ENCODE peak calls at places on chromosomes 7 and 10, in five cellular contexts. M is astrocyte of the spinal cord, K is cardiac muscle cell, T is IMR-90, S is fibroblast of the aortic adventitia. A is an unnamed sample.

GRCh38 chr10:48526371-48526821 is 78.5 kb downstream of the ARHGAP22 start:
- DNase-seq in K (peak), T (peak), S (peak), M (peak), A (peak)

GRCh38 chr10:18005781-18006456 is 54.2 kb downstream of the SLC39A12 start:
- DNase-seq in K (peak), M (peak), S (peak), T (peak), A (peak)

GRCh38 chr7:25093268-25093802 is 31.7 kb downstream of the CYCS start:
- DNase-seq in M (peak), T (peak), K (peak), S (peak), A (peak)

GRCh38 chr10:115355162-115355760 is 262.1 kb downstream of the ATRNL1 start:
- DNase-seq in S (peak), M (peak), T (peak), K (peak), A (peak)

GRCh38 chr10:113026679-113027078 is 76.6 kb downstream of the TCF7L2 start:
- DNase-seq in M (peak), T (peak), S (peak), K (no peak), A (peak)

GRCh38 chr7:139667377-139667776 is 110.4 kb downstream of the HIPK2 start:
- DNase-seq in K (no peak), T (no peak), S (no peak), M (no peak), A (no peak)

GRCh38 chr10:96413151-96413787 is 54.5 kb upstream of the OPALIN start:
- DNase-seq in S (no peak), M (no peak), T (no peak), K (no peak), A (no peak)

GRCh38 chr7:117825132-117825531 is 48.1 kb downstream of the CTTNBP2 start:
- DNase-seq in M (peak), S (peak), T (peak), K (peak), A (peak)

GRCh38 chr10:105188737-105189463 is 547.8 kb downstream of the SORCS3 start:
- DNase-seq in T (no peak), M (peak), S (peak), K (no peak), A (no peak)

GRCh38 chr10:57657164-57657765 is 610.4 kb downstream of the IPMK start:
- DNase-seq in M (peak), K (peak), T (peak), S (peak), A (peak)

GRCh38 chr10:104485632-104486031 is 132.0 kb downstream of the CFAP58 start:
- DNase-seq in M (no peak), T (no peak), S (no peak), K (no peak), A (no peak)

GRCh38 chr7:129923709-129924108 is 29.1 kb downstream of the UBE2H start:
- DNase-seq in M (peak), S (peak), T (peak), K (peak), A (peak)

GRCh38 chr7:117218700-117219099 is 104.2 kb downstream of the WNT2 start:
- DNase-seq in M (no peak), S (peak), K (no peak), T (no peak), A (peak)

GRCh38 chr10:113474756-113475155 is 78.1 kb upstream of the HABP2 start:
- DNase-seq in T (no peak), K (no peak), S (peak), M (no peak), A (no peak)

GRCh38 chr7:91835191-91836064 is 45.1 kb downstream of the MTERF1 start:
- DNase-seq in T (no peak), K (no peak), S (no peak), M (peak), A (no peak)

GRCh38 chr7:32427769-32428291 is 62.4 kb downstream of the LSM5 start:
- DNase-seq in S (peak), T (peak), K (peak), M (peak), A (peak)

GRCh38 chr10:3692331-3692860 is 92.6 kb downstream of the KLF6 start:
- DNase-seq in M (no peak), K (peak), T (no peak), S (peak), A (peak)

GRCh38 chr10:93224005-93224779 is 150.5 kb downstream of the CYP26A1 start:
- DNase-seq in T (no peak), M (no peak), S (no peak), K (no peak), A (no peak)

GRCh38 chr10:7300327-7300726 is 110.5 kb downstream of the SFMBT2 start:
- DNase-seq in S (no peak), T (peak), K (peak), M (peak), A (peak)

GRCh38 chr7:95630702-95631458 is 34.6 kb upstream of the PDK4 start:
- DNase-seq in T (no peak), S (no peak), K (peak), M (no peak), A (peak)

GRCh38 chr7:129544700-129545099 is 42.4 kb downstream of the SMKR1 start:
- DNase-seq in M (no peak), K (no peak), T (no peak), S (no peak), A (no peak)

GRCh38 chr10:74213571-74214162 is 62.6 kb downstream of the ADK start:
- DNase-seq in T (peak), S (peak), K (peak), M (peak), A (peak)

GRCh38 chr10:120426306-120426705 is 30.7 kb upstream of the PLPP4 start:
- DNase-seq in T (no peak), K (no peak), M (peak), S (peak), A (no peak)

GRCh38 chr10:125048101-125048864 is 106.4 kb downstream of the ZRANB1 start:
- DNase-seq in K (peak), T (peak), M (peak), S (peak), A (peak)

GRCh38 chr10:62817763-62818425 is 1.7 kb upstream of the EGR2 start:
- DNase-seq in S (peak), T (peak), M (peak), K (peak), A (peak)

GRCh38 chr7:20358106-20358505 is 27.4 kb downstream of the ITGB8 start:
- DNase-seq in T (no peak), S (no peak), M (no peak), K (no peak), A (no peak)

DNA sequence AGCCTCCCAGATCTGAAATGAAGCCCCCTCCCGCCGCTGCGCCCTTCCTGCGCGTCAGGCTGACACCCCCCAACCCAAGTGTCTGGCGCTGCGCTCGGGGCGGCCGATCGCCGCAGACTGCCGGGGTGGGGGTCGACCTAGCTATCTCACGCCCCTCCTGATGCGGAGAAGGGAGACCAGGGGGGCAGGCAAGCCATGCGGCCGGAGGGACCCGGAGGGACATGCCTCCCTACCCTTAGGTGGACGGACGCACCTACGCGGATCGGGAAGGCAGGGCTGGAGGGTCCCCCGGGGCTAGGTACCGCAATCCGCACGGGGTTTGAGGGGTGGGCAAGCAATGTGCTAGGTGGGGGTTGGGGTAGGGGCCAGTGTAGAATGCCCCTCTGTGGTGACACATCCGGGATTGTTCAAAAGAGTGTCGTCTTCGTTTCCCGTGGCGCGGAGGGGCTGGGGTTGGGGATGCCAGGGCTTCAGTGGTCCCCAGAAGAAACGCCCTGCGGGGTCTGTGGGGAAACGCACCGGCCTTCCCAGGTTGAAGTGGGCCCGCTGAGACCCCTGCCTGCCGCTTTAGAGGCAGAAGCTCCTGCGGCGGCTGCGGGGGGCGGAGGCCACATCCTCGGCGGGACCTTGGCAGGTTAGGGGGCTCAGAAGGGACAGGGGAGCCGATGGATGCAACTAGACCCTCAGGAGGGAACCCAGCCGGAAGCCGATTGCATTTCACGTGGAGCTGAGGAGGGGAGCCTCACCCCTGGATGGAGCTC is 913 bp downstream of the ADCYAP1R1 start:
- DNase-seq in K (no peak), M (no peak), S (no peak), T (no peak), A (no peak)
- H3K4me3 ChIP-seq in K (peak), M (no peak), S (no peak), T (no peak), A (no peak)

DNA sequence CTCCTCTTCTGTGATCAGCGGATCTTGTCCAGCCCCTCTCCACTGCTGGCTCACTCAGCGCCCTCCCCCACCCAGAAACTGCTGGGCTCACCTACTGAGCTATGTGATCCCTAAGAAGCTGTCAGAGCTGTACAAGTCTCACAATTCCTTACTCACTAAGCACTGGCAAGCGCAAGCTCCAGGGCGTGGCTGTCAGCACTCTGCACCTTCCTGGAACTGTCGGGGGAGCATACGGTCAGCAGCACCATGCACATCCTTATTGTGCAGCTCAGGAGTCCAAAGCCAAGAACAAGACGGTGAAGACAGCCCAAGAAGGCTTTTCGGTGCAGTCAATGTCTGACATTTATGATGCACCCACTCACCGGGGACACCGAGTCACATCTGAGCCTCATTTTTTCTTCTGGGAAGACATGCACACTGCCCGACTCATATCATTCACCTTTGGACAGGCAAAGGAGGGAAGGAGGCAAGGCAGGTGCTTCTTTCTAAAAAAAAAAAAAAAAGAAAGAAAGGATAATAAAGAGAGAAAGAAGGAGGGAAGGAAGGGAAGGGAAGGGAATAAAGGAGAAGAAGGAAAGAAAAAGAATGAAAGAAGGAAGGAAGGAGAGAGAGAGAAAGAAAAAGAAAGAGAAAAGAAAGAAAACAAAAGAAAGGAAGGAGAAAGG is 56.3 kb downstream of the ASB13 start:
- DNase-seq in M (no peak), K (no peak), T (no peak), S (peak), A (no peak)
- TF ChIP-seq CTCF in M (no peak), K (no peak), T (no peak), S (no peak), A (no peak)

GRCh38 chr7:26659121-26659520 is 205.3 kb downstream of the SKAP2 start:
- DNase-seq in S (no peak), T (no peak), K (no peak), M (no peak), A (no peak)

GRCh38 chr7:26658698-26659084 is 205.7 kb downstream of the SKAP2 start:
- DNase-seq in M (no peak), T (no peak), S (no peak), K (no peak), A (no peak)

GRCh38 chr7:26656735-26657134 is 207.7 kb downstream of the SKAP2 start:
- DNase-seq in K (no peak), T (no peak), S (no peak), M (no peak), A (no peak)

GRCh38 chr7:26657139-26657753 is 207.1 kb downstream of the SKAP2 start:
- DNase-seq in M (no peak), T (no peak), K (no peak), S (no peak), A (no peak)

DNA sequence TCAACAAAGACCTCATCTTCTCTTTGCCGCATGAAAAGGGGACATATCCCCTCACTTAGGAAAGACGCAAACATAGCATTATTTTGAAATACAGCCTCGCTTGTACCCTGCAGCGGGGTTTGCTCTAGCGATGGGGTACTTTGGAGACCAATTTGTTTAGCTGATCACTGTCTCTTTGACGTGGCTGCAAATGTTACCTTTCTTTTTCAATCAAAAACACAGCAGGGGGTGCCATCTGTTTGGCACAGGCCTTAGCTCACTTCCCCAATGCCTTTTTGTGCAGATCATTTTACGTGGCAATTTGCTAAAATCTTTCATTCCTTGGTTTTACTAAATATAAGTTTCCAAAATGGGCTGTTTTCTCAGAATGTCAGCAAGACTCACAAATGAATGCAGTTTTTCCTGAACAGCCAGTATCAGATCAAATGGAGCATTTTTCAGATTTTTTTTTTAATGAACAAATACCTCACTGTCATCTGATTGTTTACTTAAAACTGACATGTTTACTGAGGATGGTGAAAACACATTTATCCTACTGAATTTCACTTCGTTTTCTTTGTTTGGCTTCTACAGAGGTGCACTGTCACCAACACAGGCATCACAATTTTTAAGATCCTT is 206.2 kb downstream of the SKAP2 start:
- DNase-seq in S (no peak), M (no peak), K (no peak), T (no peak), A (no peak)
- H3K4me3 ChIP-seq in S (no peak), M (no peak), K (no peak), T (no peak), A (no peak)

GRCh38 chr7:111561909-111562732 is at the start of gene IMMP2L:
- DNase-seq in S (peak), M (peak), K (peak), T (peak), A (peak)
- TF ChIP-seq CTCF in S (peak), M (peak), K (peak), T (peak), A (peak)

GRCh38 chr10:29663718-29664117 is 28.9 kb upstream of the SVIL start:
- DNase-seq in K (no peak), S (no peak), M (no peak), T (no peak), A (no peak)

GRCh38 chr10:29659770-29660097 is 25.0 kb upstream of the SVIL start:
- DNase-seq in S (no peak), M (no peak), K (no peak), T (no peak), A (no peak)

GRCh38 chr10:29657719-29658274 is 23.0 kb upstream of the SVIL start:
- DNase-seq in T (no peak), M (peak), S (no peak), K (no peak), A (no peak)

GRCh38 chr10:29656451-29656992 is 21.8 kb upstream of the SVIL start:
- DNase-seq in T (no peak), M (no peak), S (no peak), K (no peak), A (no peak)

GRCh38 chr10:29658984-29659769 is 24.4 kb upstream of the SVIL start:
- DNase-seq in S (peak), M (peak), K (peak), T (peak), A (peak)
- H3K4me3 ChIP-seq in S (no peak), M (no peak), K (no peak), T (no peak), A (no peak)

GRCh38 chr10:42755028-42755451 is 27.6 kb upstream of the BMS1 start:
- DNase-seq in S (no peak), M (no peak), K (no peak), T (no peak), A (no peak)
- TF ChIP-seq CTCF in S (no peak), M (no peak), K (peak), T (no peak), A (no peak)

GRCh38 chr10:79443338-79444242 is 1.8 kb downstream of the ZCCHC24 start:
- DNase-seq in K (peak), M (no peak), S (no peak), T (peak), A (no peak)
- H3K4me3 ChIP-seq in K (peak), M (peak), S (peak), T (peak), A (peak)

DNA sequence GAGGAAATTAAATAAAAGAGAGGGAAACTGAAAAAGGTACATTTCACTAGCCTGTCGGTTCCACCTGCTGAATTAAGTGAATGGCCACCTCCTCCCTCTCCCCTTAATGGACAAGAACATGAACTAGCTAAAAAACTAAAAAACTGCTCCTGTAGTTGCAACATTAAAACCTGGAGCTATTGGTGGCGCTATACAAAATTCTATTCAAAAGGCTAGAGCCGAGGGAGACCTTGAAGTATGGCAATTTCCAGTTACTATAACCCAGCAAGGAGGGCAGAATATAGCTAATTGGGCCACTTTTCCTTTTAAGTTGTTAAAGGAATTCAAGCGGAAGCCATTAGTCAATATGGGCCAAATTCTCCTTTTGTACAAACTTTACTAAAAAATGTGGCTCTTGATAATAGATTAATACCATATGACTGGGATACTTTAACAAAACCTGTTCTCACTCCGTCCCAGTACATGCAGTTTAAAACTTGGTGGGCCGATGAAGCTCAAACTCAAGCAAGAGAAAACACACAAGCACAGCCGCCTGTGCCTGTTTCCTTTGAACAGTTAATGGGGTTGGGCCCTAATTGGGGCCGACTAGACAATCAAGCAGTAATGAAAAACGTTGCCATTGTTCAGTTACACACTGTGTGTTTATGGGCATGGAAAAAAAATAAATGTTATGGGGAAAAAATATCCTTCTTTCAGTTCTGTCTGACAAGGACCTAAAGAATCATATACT is 6.5 kb upstream of the CHST3 start:
- DNase-seq in S (peak), M (no peak), K (peak), T (no peak), A (no peak)
- TF ChIP-seq CTCF in S (no peak), M (peak), K (peak), T (peak), A (peak)

DNA sequence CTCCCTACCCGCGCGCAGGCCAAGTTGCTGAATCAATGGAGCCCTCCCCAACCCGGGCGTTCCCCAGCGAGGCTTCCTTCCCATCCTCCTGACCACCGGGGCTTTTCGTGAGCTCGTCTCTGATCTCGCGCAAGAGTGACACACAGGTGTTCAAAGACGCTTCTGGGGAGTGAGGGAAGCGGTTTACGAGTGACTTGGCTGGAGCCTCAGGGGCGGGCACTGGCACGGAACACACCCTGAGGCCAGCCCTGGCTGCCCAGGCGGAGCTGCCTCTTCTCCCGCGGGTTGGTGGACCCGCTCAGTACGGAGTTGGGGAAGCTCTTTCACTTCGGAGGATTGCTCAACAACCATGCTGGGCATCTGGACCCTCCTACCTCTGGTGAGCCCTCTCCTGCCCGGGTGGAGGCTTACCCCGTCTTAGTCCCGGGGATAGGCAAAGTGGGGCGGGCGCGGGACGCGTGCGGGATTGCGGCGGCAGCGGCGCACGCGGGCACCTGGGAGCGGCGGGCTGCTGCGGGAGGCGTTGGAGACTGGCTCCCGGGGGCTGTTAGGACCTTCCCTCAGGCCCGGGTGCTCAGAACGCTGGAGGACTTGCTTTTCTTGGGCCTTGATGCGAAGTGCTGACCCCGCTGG is at the start of gene FAS:
- DNase-seq in M (peak), S (peak), T (peak), K (peak), A (peak)
- H3K4me3 ChIP-seq in M (peak), S (peak), T (peak), K (peak), A (peak)